ENCODE peak calls at places on chromosomes 6 and 20, in eight cellular contexts. D is GM23338; N is fibroblast of lung; U is neural crest cell; B is CD8-positive, alpha-beta T cell; W is progenitor cell of endocrine pancreas; T is heart left ventricle; Y is HFF-Myc. O is an unnamed sample.

GRCh38 chr6:134878136-134878535 is 71.8 kb downstream of the ALDH8A1 start:
- DNase-seq in W (no peak), D (no peak), U (no peak), B (no peak), N (peak; percentile 25), Y (no peak), T (no peak), O (no peak)

GRCh38 chr6:15297895-15298590 is 52.2 kb downstream of the JARID2 start:
- DNase-seq in U (no peak), W (no peak), N (no peak), D (no peak), T (no peak), Y (no peak), B (no peak), O (no peak)

GRCh38 chr6:150201791-150202329 is 59.0 kb downstream of the PPP1R14C start:
- DNase-seq in W (no peak), U (no peak), N (no peak), Y (no peak), D (no peak), B (no peak), T (no peak), O (no peak)

GRCh38 chr20:35297153-35297552 is 4.9 kb upstream of the FAM83C start:
- DNase-seq in N (no peak), D (peak; percentile 33), W (no peak), Y (no peak), T (no peak), U (no peak), B (no peak), O (no peak)

GRCh38 chr6:53924821-53925422 is 130.1 kb downstream of the LRRC1 start:
- DNase-seq in Y (no peak), N (no peak), D (no peak), W (no peak), B (no peak), U (no peak), T (no peak), O (no peak)

GRCh38 chr20:63534831-63535651 is 2.1 kb downstream of the PTK6 start:
- DNase-seq in W (no peak), U (no peak), N (no peak), D (no peak), Y (no peak), T (peak; percentile 24), B (no peak), O (peak; percentile 5)

GRCh38 chr6:107646176-107646575 is 156.3 kb downstream of the SOBP start:
- DNase-seq in T (peak; percentile 80), D (no peak), U (no peak), W (no peak), B (no peak), Y (no peak), N (no peak), O (no peak)

GRCh38 chr6:35048631-35049083 is 92.5 kb downstream of the TCP11 start:
- DNase-seq in U (no peak), W (no peak), N (peak; percentile 87), B (no peak), D (peak; percentile 56), T (peak; percentile 70), Y (no peak), O (no peak)

GRCh38 chr6:108133594-108134179 is 32.1 kb upstream of the NR2E1 start:
- DNase-seq in T (peak; percentile 62), N (peak; percentile 87), W (peak; percentile 82), D (peak; percentile 98), U (peak; percentile 63), B (no peak), Y (no peak), O (peak; percentile 85)

GRCh38 chr6:37611516-37611915 is 86.2 kb downstream of the MDGA1 start:
- DNase-seq in D (no peak), N (no peak), Y (no peak), W (no peak), B (no peak), T (no peak), U (no peak), O (no peak)

GRCh38 chr20:43361526-43361925 is 96.2 kb upstream of the SRSF6 start:
- DNase-seq in W (no peak), B (no peak), N (no peak), Y (no peak), T (no peak), D (no peak), U (no peak), O (no peak)

GRCh38 chr6:158847012-158847529 is 27.9 kb upstream of the EZR start:
- DNase-seq in D (no peak), T (no peak), Y (no peak), B (no peak), W (no peak), U (no peak), N (no peak), O (no peak)

GRCh38 chr6:29995346-29995777 is 53.0 kb downstream of the HLA-A start:
- DNase-seq in Y (no peak), W (no peak), U (no peak), D (no peak), B (no peak), N (peak; percentile 19), T (no peak), O (no peak)

GRCh38 chr6:170096191-170096802 is 194.6 kb downstream of the DLL1 start:
- DNase-seq in Y (no peak), B (no peak), U (no peak), T (no peak), W (no peak), D (no peak), N (no peak), O (peak; percentile 1)

GRCh38 chr6:14281831-14282230 is 164.3 kb downstream of the CD83 start:
- DNase-seq in T (no peak), B (no peak), D (no peak), W (no peak), Y (no peak), U (no peak), N (no peak), O (no peak)

GRCh38 chr6:14282854-14283505 is 165.4 kb downstream of the CD83 start:
- DNase-seq in W (no peak), T (no peak), D (no peak), B (no peak), N (no peak), Y (no peak), U (no peak), O (no peak)

GRCh38 chr6:14282326-14282725 is 164.8 kb downstream of the CD83 start:
- DNase-seq in U (no peak), Y (no peak), N (no peak), T (no peak), W (no peak), B (no peak), D (no peak), O (no peak)

GRCh38 chr6:14284969-14285368 is 167.4 kb downstream of the CD83 start:
- DNase-seq in Y (no peak), T (no peak), N (no peak), B (no peak), U (no peak), D (peak; percentile 19), W (no peak), O (no peak)

GRCh38 chr6:14283600-14284235 is 166.1 kb downstream of the CD83 start:
- DNase-seq in Y (no peak), N (no peak), W (no peak), D (peak; percentile 41), T (no peak), B (no peak), U (no peak), O (no peak)
- TF ChIP-seq CTCF in Y (peak; percentile 16), N (peak; percentile 17), W (peak; percentile 25), D (peak; percentile 25), T (no peak), B (no peak), U (peak; percentile 34), O (no peak)

GRCh38 chr20:23515250-23515939 is 24.5 kb downstream of the CST8 start:
- DNase-seq in T (no peak), U (no peak), B (no peak), W (no peak), Y (no peak), D (peak; percentile 55), N (no peak), O (no peak)
- TF ChIP-seq CTCF in T (no peak), U (no peak), B (no peak), W (no peak), Y (no peak), D (no peak), N (no peak), O (no peak)

GRCh38 chr6:124798942-124799496 is 163.2 kb upstream of the RNF217 start:
- DNase-seq in D (no peak), N (no peak), U (no peak), B (no peak), Y (no peak), W (no peak), T (no peak), O (no peak)

GRCh38 chr6:124799638-124800037 is 162.6 kb upstream of the RNF217 start:
- DNase-seq in N (no peak), T (no peak), Y (no peak), W (no peak), D (no peak), B (no peak), U (no peak), O (no peak)

GRCh38 chr6:124792386-124792785 is 169.9 kb upstream of the RNF217 start:
- DNase-seq in D (no peak), Y (no peak), N (peak; percentile 5), B (no peak), W (no peak), U (no peak), T (no peak), O (no peak)

GRCh38 chr6:124793406-124793805 is 168.8 kb upstream of the RNF217 start:
- DNase-seq in B (no peak), D (no peak), T (no peak), Y (no peak), N (no peak), W (no peak), U (no peak), O (no peak)

DNA sequence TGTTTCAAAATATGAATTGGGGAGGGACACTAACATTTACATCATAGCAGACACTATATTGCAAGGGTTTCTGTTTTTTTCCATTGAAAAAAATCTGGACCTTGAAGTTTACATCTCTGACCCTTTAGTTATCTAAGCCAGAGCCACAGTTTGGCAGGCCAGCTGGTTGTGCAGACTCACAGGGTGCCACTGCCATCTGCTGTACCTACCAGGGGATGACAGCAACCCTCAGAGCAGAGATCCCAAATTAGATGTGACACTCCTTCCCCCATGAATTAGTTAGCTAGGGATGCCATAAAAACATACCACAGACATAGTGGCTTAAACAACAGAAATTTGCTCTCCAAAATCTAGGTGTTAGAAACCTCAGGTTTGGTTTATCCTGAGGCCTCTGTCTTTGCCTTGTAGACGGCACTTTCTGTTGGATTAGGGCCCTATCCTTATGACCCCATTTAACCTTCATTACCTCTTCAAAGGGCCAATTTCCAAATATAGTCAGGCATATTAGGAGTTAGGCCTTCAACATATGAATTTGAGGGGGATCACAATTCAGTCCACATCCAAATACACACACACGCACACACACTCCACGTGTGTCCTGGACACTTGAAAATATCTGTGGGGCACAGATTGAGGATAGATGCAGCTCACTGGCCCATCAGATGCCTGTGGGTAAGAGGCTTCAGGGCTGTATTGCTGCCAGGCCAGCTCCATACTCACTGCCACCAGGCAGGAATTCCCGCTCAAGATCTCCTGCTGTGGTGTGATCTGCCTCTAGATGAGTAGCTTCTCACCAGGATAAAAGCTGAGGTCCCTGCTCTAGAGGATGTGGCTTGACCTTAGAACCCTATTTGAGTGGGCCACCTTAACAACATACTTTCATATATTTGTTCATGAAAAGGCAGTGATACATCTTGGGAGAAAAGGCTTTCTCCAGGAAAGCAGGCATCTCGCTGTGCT is 166.1 kb upstream of the RNF217 start:
- DNase-seq in N (peak; percentile 20), U (peak; percentile 22), W (peak; percentile 26), D (peak; percentile 55), B (no peak), T (peak; percentile 50), Y (no peak), O (peak; percentile 46)
- TF ChIP-seq CTCF in N (peak; percentile 74), U (peak; percentile 71), W (peak; percentile 75), D (peak; percentile 69), B (no peak), T (no peak), Y (no peak), O (peak; percentile 41)

GRCh38 chr6:96521625-96522468 is at the start of gene UFL1:
- DNase-seq in N (peak; percentile 94), B (peak; percentile 93), U (peak; percentile 83), T (peak; percentile 97), Y (peak; percentile 67), D (peak; percentile 97), W (peak; percentile 84), O (peak; percentile 91)
- TF ChIP-seq CTCF in N (no peak), B (no peak), U (no peak), T (no peak), Y (no peak), D (no peak), W (no peak), O (no peak)

O was measured in endothelial cell.